ENCODE peak calls at places on chromosome 9, in nine cellular contexts. One of them, this sample, is unnamed.

GRCh38 chr9:125343518-125344284 is 82.1 kb downstream of the GAPVD1 start:
- DNase-seq in SIG-M5: no peak
- DNase-seq in fibroblast of lung: peak
- DNase-seq in stomach: no peak
- DNase-seq in GM12891: no peak
- DNase-seq in H4: peak
- DNase-seq in caudate nucleus: no peak
- DNase-seq in stimulated activated CD8-positive, alpha-beta memory T cell treated with anti-CD3 and anti-CD28 coated beads, Interleukin-15, amount 100 ng/mL, for 4 hours: no peak
- DNase-seq in head of caudate nucleus: no peak
- DNase-seq in this sample: peak

GRCh38 chr9:90979614-90980013 is 178.0 kb downstream of the SYK start:
- DNase-seq in SIG-M5: no peak
- DNase-seq in fibroblast of lung: no peak
- DNase-seq in stomach: no peak
- DNase-seq in GM12891: no peak
- DNase-seq in H4: no peak
- DNase-seq in caudate nucleus: no peak
- DNase-seq in stimulated activated CD8-positive, alpha-beta memory T cell treated with anti-CD3 and anti-CD28 coated beads, Interleukin-15, amount 100 ng/mL, for 4 hours: no peak
- DNase-seq in head of caudate nucleus: no peak
- DNase-seq in this sample: no peak

GRCh38 chr9:14405176-14405575 is 91.2 kb upstream of the NFIB start:
- DNase-seq in SIG-M5: no peak
- DNase-seq in fibroblast of lung: no peak
- DNase-seq in stomach: no peak
- DNase-seq in GM12891: no peak
- DNase-seq in H4: no peak
- DNase-seq in caudate nucleus: no peak
- DNase-seq in stimulated activated CD8-positive, alpha-beta memory T cell treated with anti-CD3 and anti-CD28 coated beads, Interleukin-15, amount 100 ng/mL, for 4 hours: no peak
- DNase-seq in head of caudate nucleus: no peak
- DNase-seq in this sample: no peak

GRCh38 chr9:129740174-129740573 is 12.7 kb downstream of the PTGES start:
- DNase-seq in SIG-M5: no peak
- DNase-seq in fibroblast of lung: no peak
- DNase-seq in stomach: no peak
- DNase-seq in GM12891: no peak
- DNase-seq in H4: no peak
- DNase-seq in caudate nucleus: no peak
- DNase-seq in stimulated activated CD8-positive, alpha-beta memory T cell treated with anti-CD3 and anti-CD28 coated beads, Interleukin-15, amount 100 ng/mL, for 4 hours: no peak
- DNase-seq in head of caudate nucleus: no peak
- DNase-seq in this sample: no peak

GRCh38 chr9:23559522-23559921 is 266.5 kb downstream of the ELAVL2 start:
- DNase-seq in SIG-M5: no peak
- DNase-seq in fibroblast of lung: no peak
- DNase-seq in stomach: no peak
- DNase-seq in GM12891: no peak
- DNase-seq in H4: no peak
- DNase-seq in caudate nucleus: no peak
- DNase-seq in stimulated activated CD8-positive, alpha-beta memory T cell treated with anti-CD3 and anti-CD28 coated beads, Interleukin-15, amount 100 ng/mL, for 4 hours: no peak
- DNase-seq in head of caudate nucleus: no peak
- DNase-seq in this sample: no peak

GRCh38 chr9:101063192-101063591 is 34.7 kb downstream of the PLPPR1 start:
- DNase-seq in SIG-M5: no peak
- DNase-seq in fibroblast of lung: no peak
- DNase-seq in stomach: no peak
- DNase-seq in GM12891: no peak
- DNase-seq in H4: no peak
- DNase-seq in caudate nucleus: no peak
- DNase-seq in stimulated activated CD8-positive, alpha-beta memory T cell treated with anti-CD3 and anti-CD28 coated beads, Interleukin-15, amount 100 ng/mL, for 4 hours: no peak
- DNase-seq in head of caudate nucleus: no peak
- DNase-seq in this sample: no peak

GRCh38 chr9:22446589-22446949 is at the start of gene DMRTA1:
- DNase-seq in SIG-M5: no peak
- DNase-seq in fibroblast of lung: peak
- DNase-seq in stomach: peak
- DNase-seq in GM12891: no peak
- DNase-seq in H4: peak
- DNase-seq in caudate nucleus: peak
- DNase-seq in stimulated activated CD8-positive, alpha-beta memory T cell treated with anti-CD3 and anti-CD28 coated beads, Interleukin-15, amount 100 ng/mL, for 4 hours: no peak
- DNase-seq in head of caudate nucleus: peak
- DNase-seq in this sample: peak

GRCh38 chr9:93028448-93029006 is 30.0 kb upstream of the SUSD3 start:
- DNase-seq in SIG-M5: peak
- DNase-seq in fibroblast of lung: no peak
- DNase-seq in stomach: no peak
- DNase-seq in GM12891: no peak
- DNase-seq in H4: no peak
- DNase-seq in caudate nucleus: no peak
- DNase-seq in stimulated activated CD8-positive, alpha-beta memory T cell treated with anti-CD3 and anti-CD28 coated beads, Interleukin-15, amount 100 ng/mL, for 4 hours: no peak
- DNase-seq in head of caudate nucleus: no peak
- DNase-seq in this sample: no peak

GRCh38 chr9:137836831-137837241 is 40.7 kb upstream of the CACNA1B start:
- DNase-seq in SIG-M5: no peak
- DNase-seq in fibroblast of lung: no peak
- DNase-seq in stomach: no peak
- DNase-seq in GM12891: no peak
- DNase-seq in H4: no peak
- DNase-seq in caudate nucleus: no peak
- DNase-seq in stimulated activated CD8-positive, alpha-beta memory T cell treated with anti-CD3 and anti-CD28 coated beads, Interleukin-15, amount 100 ng/mL, for 4 hours: no peak
- DNase-seq in head of caudate nucleus: no peak
- DNase-seq in this sample: no peak

GRCh38 chr9:113187935-113188595 is 33.0 kb downstream of the FKBP15 start:
- DNase-seq in SIG-M5: peak
- DNase-seq in fibroblast of lung: peak
- DNase-seq in stomach: no peak
- DNase-seq in GM12891: no peak
- DNase-seq in H4: peak
- DNase-seq in caudate nucleus: peak
- DNase-seq in stimulated activated CD8-positive, alpha-beta memory T cell treated with anti-CD3 and anti-CD28 coated beads, Interleukin-15, amount 100 ng/mL, for 4 hours: no peak
- DNase-seq in head of caudate nucleus: peak
- DNase-seq in this sample: peak

GRCh38 chr9:97703437-97704326 is 6.5 kb upstream of the XPA start:
- DNase-seq in SIG-M5: peak
- DNase-seq in fibroblast of lung: peak
- DNase-seq in stomach: no peak
- DNase-seq in GM12891: no peak
- DNase-seq in H4: peak
- DNase-seq in caudate nucleus: no peak
- DNase-seq in stimulated activated CD8-positive, alpha-beta memory T cell treated with anti-CD3 and anti-CD28 coated beads, Interleukin-15, amount 100 ng/mL, for 4 hours: no peak
- DNase-seq in head of caudate nucleus: no peak
- DNase-seq in this sample: peak

GRCh38 chr9:136275655-136276429 is 28.1 kb downstream of the CCDC187 start:
- DNase-seq in SIG-M5: no peak
- DNase-seq in fibroblast of lung: no peak
- DNase-seq in stomach: no peak
- DNase-seq in GM12891: no peak
- DNase-seq in H4: no peak
- DNase-seq in caudate nucleus: no peak
- DNase-seq in stimulated activated CD8-positive, alpha-beta memory T cell treated with anti-CD3 and anti-CD28 coated beads, Interleukin-15, amount 100 ng/mL, for 4 hours: no peak
- DNase-seq in head of caudate nucleus: no peak
- DNase-seq in this sample: no peak

This sample was measured in COLO829.